ENCODE peak calls at places on chromosomes 3 and 15, in ten cellular contexts. One of them, this sample, is unnamed.

GRCh38 chr3:156553705-156554356 is 1.1 kb downstream of the SSR3 start:
- DNase-seq in cardiac muscle cell: peak; percentile 79
- DNase-seq in mesothelial cell of epicardium: no peak
- DNase-seq in colonic mucosa: peak; percentile 29
- DNase-seq in left lung: no peak
- DNase-seq in right lobe of liver: no peak
- DNase-seq in GM10248: no peak
- DNase-seq in tibial artery: no peak
- DNase-seq in left ventricle myocardium inferior: no peak
- DNase-seq in transverse colon: no peak
- DNase-seq in this sample: no peak

GRCh38 chr3:73143821-73144237 is 82.4 kb downstream of the EBLN2 start:
- DNase-seq in cardiac muscle cell: peak; percentile 29
- DNase-seq in mesothelial cell of epicardium: no peak
- DNase-seq in colonic mucosa: no peak
- DNase-seq in left lung: no peak
- DNase-seq in right lobe of liver: no peak
- DNase-seq in GM10248: no peak
- DNase-seq in tibial artery: peak; percentile 51
- DNase-seq in left ventricle myocardium inferior: no peak
- DNase-seq in transverse colon: no peak
- DNase-seq in this sample: no peak

GRCh38 chr3:132445812-132446211 is 28.5 kb downstream of the DNAJC13 start:
- DNase-seq in cardiac muscle cell: peak; percentile 70
- DNase-seq in mesothelial cell of epicardium: no peak
- DNase-seq in colonic mucosa: no peak
- DNase-seq in left lung: no peak
- DNase-seq in right lobe of liver: no peak
- DNase-seq in GM10248: no peak
- DNase-seq in tibial artery: no peak
- DNase-seq in left ventricle myocardium inferior: no peak
- DNase-seq in transverse colon: no peak
- DNase-seq in this sample: no peak

GRCh38 chr15:99845009-99845408 is 111.8 kb upstream of the LYSMD4 start:
- DNase-seq in cardiac muscle cell: peak; percentile 58
- DNase-seq in mesothelial cell of epicardium: no peak
- DNase-seq in colonic mucosa: no peak
- DNase-seq in left lung: no peak
- DNase-seq in right lobe of liver: no peak
- DNase-seq in GM10248: no peak
- DNase-seq in tibial artery: no peak
- DNase-seq in left ventricle myocardium inferior: no peak
- DNase-seq in transverse colon: no peak
- DNase-seq in this sample: no peak

GRCh38 chr3:137163241-137163916 is 205.6 kb downstream of the IL20RB start:
- DNase-seq in cardiac muscle cell: no peak
- DNase-seq in mesothelial cell of epicardium: no peak
- DNase-seq in colonic mucosa: no peak
- DNase-seq in left lung: no peak
- DNase-seq in right lobe of liver: no peak
- DNase-seq in GM10248: no peak
- DNase-seq in tibial artery: no peak
- DNase-seq in left ventricle myocardium inferior: no peak
- DNase-seq in transverse colon: no peak
- DNase-seq in this sample: no peak

GRCh38 chr15:72358532-72359180 is 17.2 kb downstream of the HEXA start:
- DNase-seq in cardiac muscle cell: peak; percentile 83
- DNase-seq in mesothelial cell of epicardium: no peak
- DNase-seq in colonic mucosa: peak; percentile 53
- DNase-seq in left lung: peak; percentile 71
- DNase-seq in right lobe of liver: no peak
- DNase-seq in GM10248: no peak
- DNase-seq in tibial artery: peak; percentile 36
- DNase-seq in left ventricle myocardium inferior: peak; percentile 46
- DNase-seq in transverse colon: peak; percentile 30
- DNase-seq in this sample: no peak

GRCh38 chr3:193586526-193586925 is 6.5 kb upstream of the OPA1 start:
- DNase-seq in cardiac muscle cell: no peak
- DNase-seq in mesothelial cell of epicardium: no peak
- DNase-seq in colonic mucosa: no peak
- DNase-seq in left lung: no peak
- DNase-seq in right lobe of liver: no peak
- DNase-seq in GM10248: no peak
- DNase-seq in tibial artery: no peak
- DNase-seq in left ventricle myocardium inferior: no peak
- DNase-seq in transverse colon: no peak
- DNase-seq in this sample: no peak

GRCh38 chr3:150275946-150276345 is 132.2 kb upstream of the TSC22D2 start:
- DNase-seq in cardiac muscle cell: peak; percentile 57
- DNase-seq in mesothelial cell of epicardium: no peak
- DNase-seq in colonic mucosa: no peak
- DNase-seq in left lung: no peak
- DNase-seq in right lobe of liver: no peak
- DNase-seq in GM10248: no peak
- DNase-seq in tibial artery: no peak
- DNase-seq in left ventricle myocardium inferior: no peak
- DNase-seq in transverse colon: no peak
- DNase-seq in this sample: no peak

GRCh38 chr3:71064976-71065763 is 518.4 kb downstream of the FOXP1 start:
- DNase-seq in cardiac muscle cell: peak; percentile 51
- DNase-seq in mesothelial cell of epicardium: peak; percentile 67
- DNase-seq in colonic mucosa: peak; percentile 70
- DNase-seq in left lung: peak; percentile 75
- DNase-seq in right lobe of liver: peak; percentile 81
- DNase-seq in GM10248: peak; percentile 27
- DNase-seq in tibial artery: peak; percentile 50
- DNase-seq in left ventricle myocardium inferior: peak; percentile 60
- DNase-seq in transverse colon: peak; percentile 66
- DNase-seq in this sample: no peak

GRCh38 chr3:144295619-144296018 is 324.0 kb downstream of the DIPK2A start:
- DNase-seq in cardiac muscle cell: no peak
- DNase-seq in mesothelial cell of epicardium: no peak
- DNase-seq in colonic mucosa: no peak
- DNase-seq in left lung: no peak
- DNase-seq in right lobe of liver: no peak
- DNase-seq in GM10248: no peak
- DNase-seq in tibial artery: no peak
- DNase-seq in left ventricle myocardium inferior: no peak
- DNase-seq in transverse colon: no peak
- DNase-seq in this sample: no peak

GRCh38 chr3:107981471-107982111 is 109.2 kb downstream of the CD47 start:
- DNase-seq in cardiac muscle cell: peak; percentile 47
- DNase-seq in mesothelial cell of epicardium: peak; percentile 54
- DNase-seq in colonic mucosa: peak; percentile 45
- DNase-seq in left lung: peak; percentile 53
- DNase-seq in right lobe of liver: no peak
- DNase-seq in GM10248: no peak
- DNase-seq in tibial artery: no peak
- DNase-seq in left ventricle myocardium inferior: peak; percentile 61
- DNase-seq in transverse colon: no peak
- DNase-seq in this sample: no peak

GRCh38 chr15:36066757-36067156 is 512.7 kb upstream of the CDIN1 start:
- DNase-seq in cardiac muscle cell: no peak
- DNase-seq in mesothelial cell of epicardium: no peak
- DNase-seq in colonic mucosa: no peak
- DNase-seq in left lung: no peak
- DNase-seq in right lobe of liver: no peak
- DNase-seq in GM10248: no peak
- DNase-seq in tibial artery: no peak
- DNase-seq in left ventricle myocardium inferior: no peak
- DNase-seq in transverse colon: no peak
- DNase-seq in this sample: no peak

GRCh38 chr3:133038089-133038730 is at the start of gene TMEM108:
- DNase-seq in cardiac muscle cell: peak; percentile 61
- DNase-seq in mesothelial cell of epicardium: peak; percentile 91
- DNase-seq in colonic mucosa: peak; percentile 62
- DNase-seq in left lung: peak; percentile 87
- DNase-seq in right lobe of liver: peak; percentile 62
- DNase-seq in GM10248: peak; percentile 37
- DNase-seq in tibial artery: peak; percentile 41
- DNase-seq in left ventricle myocardium inferior: peak; percentile 78
- DNase-seq in transverse colon: peak; percentile 52
- DNase-seq in this sample: peak; percentile 52

GRCh38 chr3:155556531-155556930 is 188.3 kb downstream of the PLCH1 start:
- DNase-seq in cardiac muscle cell: no peak
- DNase-seq in mesothelial cell of epicardium: no peak
- DNase-seq in colonic mucosa: no peak
- DNase-seq in left lung: peak; percentile 34
- DNase-seq in right lobe of liver: no peak
- DNase-seq in GM10248: no peak
- DNase-seq in tibial artery: no peak
- DNase-seq in left ventricle myocardium inferior: no peak
- DNase-seq in transverse colon: no peak
- DNase-seq in this sample: no peak

GRCh38 chr15:52463638-52464037 is 65.0 kb downstream of the MYO5A start:
- DNase-seq in cardiac muscle cell: peak; percentile 13
- DNase-seq in mesothelial cell of epicardium: no peak
- DNase-seq in colonic mucosa: no peak
- DNase-seq in left lung: no peak
- DNase-seq in right lobe of liver: no peak
- DNase-seq in GM10248: no peak
- DNase-seq in tibial artery: no peak
- DNase-seq in left ventricle myocardium inferior: no peak
- DNase-seq in transverse colon: no peak
- DNase-seq in this sample: no peak

GRCh38 chr3:156488771-156489170 is 66.1 kb downstream of the SSR3 start:
- DNase-seq in cardiac muscle cell: peak; percentile 29
- DNase-seq in mesothelial cell of epicardium: no peak
- DNase-seq in colonic mucosa: no peak
- DNase-seq in left lung: no peak
- DNase-seq in right lobe of liver: no peak
- DNase-seq in GM10248: no peak
- DNase-seq in tibial artery: no peak
- DNase-seq in left ventricle myocardium inferior: no peak
- DNase-seq in transverse colon: no peak
- DNase-seq in this sample: no peak

GRCh38 chr15:67512933-67513714 is 7.8 kb upstream of the C15orf61 start:
- DNase-seq in cardiac muscle cell: no peak
- DNase-seq in mesothelial cell of epicardium: no peak
- DNase-seq in colonic mucosa: no peak
- DNase-seq in left lung: no peak
- DNase-seq in right lobe of liver: no peak
- DNase-seq in GM10248: no peak
- DNase-seq in tibial artery: no peak
- DNase-seq in left ventricle myocardium inferior: no peak
- DNase-seq in transverse colon: no peak
- DNase-seq in this sample: no peak

GRCh38 chr15:36590838-36591237 is 11.4 kb downstream of the CDIN1 start:
- DNase-seq in cardiac muscle cell: peak; percentile 78
- DNase-seq in mesothelial cell of epicardium: no peak
- DNase-seq in colonic mucosa: no peak
- DNase-seq in left lung: no peak
- DNase-seq in right lobe of liver: no peak
- DNase-seq in GM10248: no peak
- DNase-seq in tibial artery: no peak
- DNase-seq in left ventricle myocardium inferior: no peak
- DNase-seq in transverse colon: no peak
- DNase-seq in this sample: no peak

GRCh38 chr3:15309662-15310335 is 22.6 kb downstream of the SH3BP5 start:
- DNase-seq in cardiac muscle cell: no peak
- DNase-seq in mesothelial cell of epicardium: no peak
- DNase-seq in colonic mucosa: no peak
- DNase-seq in left lung: no peak
- DNase-seq in right lobe of liver: no peak
- DNase-seq in GM10248: no peak
- DNase-seq in tibial artery: no peak
- DNase-seq in left ventricle myocardium inferior: no peak
- DNase-seq in transverse colon: no peak
- DNase-seq in this sample: no peak

DNA sequence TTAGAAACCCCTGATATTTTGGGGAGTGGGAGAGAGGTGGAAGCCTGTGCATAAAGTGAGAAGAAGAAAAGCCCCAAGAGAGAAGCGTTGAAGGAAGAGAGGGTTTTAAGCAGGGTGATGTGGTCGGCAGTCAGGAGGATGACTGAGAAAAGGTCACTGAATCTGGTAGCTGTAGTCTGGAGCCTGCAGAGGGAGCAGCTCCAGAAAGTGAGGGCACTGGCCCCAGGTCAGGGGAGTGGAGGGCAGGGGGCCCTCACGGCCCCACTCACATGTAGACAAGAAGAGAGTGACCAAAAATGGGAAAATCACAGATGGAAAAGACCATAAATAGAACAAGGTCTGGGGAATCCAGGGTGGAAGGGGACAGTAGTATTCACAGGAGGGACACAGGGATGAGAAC is 105.5 kb downstream of the RYK start:
- DNase-seq in cardiac muscle cell: no peak
- DNase-seq in mesothelial cell of epicardium: no peak
- DNase-seq in colonic mucosa: no peak
- DNase-seq in left lung: no peak
- DNase-seq in right lobe of liver: no peak
- DNase-seq in GM10248: no peak
- DNase-seq in tibial artery: no peak
- DNase-seq in left ventricle myocardium inferior: no peak
- DNase-seq in transverse colon: no peak
- DNase-seq in this sample: no peak
- TF ChIP-seq CTCF in cardiac muscle cell: peak; percentile 12
- TF ChIP-seq CTCF in mesothelial cell of epicardium: no peak
- TF ChIP-seq CTCF in colonic mucosa: no peak
- TF ChIP-seq CTCF in left lung: no peak
- TF ChIP-seq CTCF in right lobe of liver: no peak
- TF ChIP-seq CTCF in GM10248: no peak
- TF ChIP-seq CTCF in tibial artery: no peak
- TF ChIP-seq CTCF in left ventricle myocardium inferior: no peak
- TF ChIP-seq CTCF in transverse colon: no peak
- TF ChIP-seq CTCF in this sample: no peak

GRCh38 chr3:48439820-48440589 is at the start of the genes CCDC51 and TMA7:
- DNase-seq in cardiac muscle cell: peak; percentile 96
- DNase-seq in mesothelial cell of epicardium: peak; percentile 92
- DNase-seq in colonic mucosa: peak; percentile 99
- DNase-seq in left lung: peak; percentile 99
- DNase-seq in right lobe of liver: peak; percentile 99
- DNase-seq in GM10248: peak; percentile 99
- DNase-seq in tibial artery: peak; percentile 99
- DNase-seq in left ventricle myocardium inferior: peak; percentile 99
- DNase-seq in transverse colon: peak; percentile 99
- DNase-seq in this sample: peak; percentile 97
- TF ChIP-seq CTCF in cardiac muscle cell: no peak
- TF ChIP-seq CTCF in mesothelial cell of epicardium: no peak
- TF ChIP-seq CTCF in colonic mucosa: no peak
- TF ChIP-seq CTCF in left lung: no peak
- TF ChIP-seq CTCF in right lobe of liver: no peak
- TF ChIP-seq CTCF in GM10248: no peak
- TF ChIP-seq CTCF in tibial artery: no peak
- TF ChIP-seq CTCF in left ventricle myocardium inferior: no peak
- TF ChIP-seq CTCF in transverse colon: no peak
- TF ChIP-seq CTCF in this sample: no peak

GRCh38 chr15:42800731-42801474 is 64.0 kb upstream of the CDAN1 start:
- DNase-seq in cardiac muscle cell: no peak
- DNase-seq in mesothelial cell of epicardium: no peak
- DNase-seq in colonic mucosa: no peak
- DNase-seq in left lung: no peak
- DNase-seq in right lobe of liver: no peak
- DNase-seq in GM10248: no peak
- DNase-seq in tibial artery: no peak
- DNase-seq in left ventricle myocardium inferior: no peak
- DNase-seq in transverse colon: no peak
- DNase-seq in this sample: no peak
- TF ChIP-seq CTCF in cardiac muscle cell: no peak
- TF ChIP-seq CTCF in mesothelial cell of epicardium: no peak
- TF ChIP-seq CTCF in colonic mucosa: no peak
- TF ChIP-seq CTCF in left lung: no peak
- TF ChIP-seq CTCF in right lobe of liver: no peak
- TF ChIP-seq CTCF in GM10248: peak; percentile 27
- TF ChIP-seq CTCF in tibial artery: no peak
- TF ChIP-seq CTCF in left ventricle myocardium inferior: peak; percentile 27
- TF ChIP-seq CTCF in transverse colon: no peak
- TF ChIP-seq CTCF in this sample: no peak

GRCh38 chr3:11651900-11652299 is 8.2 kb upstream of the VGLL4 start:
- DNase-seq in cardiac muscle cell: peak; percentile 64
- DNase-seq in mesothelial cell of epicardium: no peak
- DNase-seq in colonic mucosa: no peak
- DNase-seq in left lung: no peak
- DNase-seq in right lobe of liver: no peak
- DNase-seq in GM10248: peak; percentile 42
- DNase-seq in tibial artery: no peak
- DNase-seq in left ventricle myocardium inferior: no peak
- DNase-seq in transverse colon: no peak
- DNase-seq in this sample: no peak
- TF ChIP-seq CTCF in cardiac muscle cell: peak; percentile 34
- TF ChIP-seq CTCF in mesothelial cell of epicardium: peak; percentile 92
- TF ChIP-seq CTCF in colonic mucosa: peak; percentile 48
- TF ChIP-seq CTCF in left lung: peak; percentile 46
- TF ChIP-seq CTCF in right lobe of liver: peak; percentile 48
- TF ChIP-seq CTCF in GM10248: peak; percentile 39
- TF ChIP-seq CTCF in tibial artery: peak; percentile 43
- TF ChIP-seq CTCF in left ventricle myocardium inferior: peak; percentile 73
- TF ChIP-seq CTCF in transverse colon: peak; percentile 70
- TF ChIP-seq CTCF in this sample: no peak